ENCODE peak calls at places on chromosomes 2 and 18, in ten cellular contexts. One of them, this sample, is unnamed. For H3K27me3, the result is how much of the 10 kb centered on the place peaks cover.

GRCh38 chr2:62662131-62662530 is 43.4 kb upstream of the EHBP1 start:
- DNase-seq in CD8-positive, alpha-beta T cell: no peak
- DNase-seq in body of pancreas: no peak
- DNase-seq in uterus: no peak
- DNase-seq in right atrium auricular region: no peak
- DNase-seq in mammary epithelial cell: no peak
- DNase-seq in right cardiac atrium: no peak
- DNase-seq in ovary: no peak
- DNase-seq in adipocyte: no peak
- DNase-seq in tibial artery: no peak
- DNase-seq in this sample: no peak

GRCh38 chr2:197515798-197516761 is at the start of gene MOB4:
- DNase-seq in CD8-positive, alpha-beta T cell: peak
- DNase-seq in body of pancreas: peak
- DNase-seq in uterus: peak
- DNase-seq in right atrium auricular region: peak
- DNase-seq in mammary epithelial cell: peak
- DNase-seq in right cardiac atrium: peak
- DNase-seq in ovary: peak
- DNase-seq in adipocyte: peak
- DNase-seq in tibial artery: peak
- DNase-seq in this sample: peak

GRCh38 chr18:67043276-67043675 is 439.4 kb upstream of the CDH19 start:
- DNase-seq in CD8-positive, alpha-beta T cell: no peak
- DNase-seq in body of pancreas: no peak
- DNase-seq in uterus: no peak
- DNase-seq in right atrium auricular region: no peak
- DNase-seq in mammary epithelial cell: no peak
- DNase-seq in right cardiac atrium: no peak
- DNase-seq in ovary: no peak
- DNase-seq in adipocyte: no peak
- DNase-seq in tibial artery: no peak
- DNase-seq in this sample: no peak

GRCh38 chr2:2717406-2717805 is 386.3 kb upstream of the MYT1L start:
- DNase-seq in CD8-positive, alpha-beta T cell: no peak
- DNase-seq in body of pancreas: no peak
- DNase-seq in uterus: no peak
- DNase-seq in right atrium auricular region: no peak
- DNase-seq in mammary epithelial cell: no peak
- DNase-seq in right cardiac atrium: no peak
- DNase-seq in ovary: no peak
- DNase-seq in adipocyte: no peak
- DNase-seq in tibial artery: no peak
- DNase-seq in this sample: no peak

GRCh38 chr2:96134421-96134820 is 3.9 kb downstream of the ASTL start:
- DNase-seq in CD8-positive, alpha-beta T cell: no peak
- DNase-seq in body of pancreas: no peak
- DNase-seq in uterus: no peak
- DNase-seq in right atrium auricular region: no peak
- DNase-seq in mammary epithelial cell: no peak
- DNase-seq in right cardiac atrium: no peak
- DNase-seq in ovary: no peak
- DNase-seq in adipocyte: no peak
- DNase-seq in tibial artery: no peak
- DNase-seq in this sample: no peak

GRCh38 chr2:111106720-111107119 is 14.0 kb upstream of the BCL2L11 start:
- DNase-seq in CD8-positive, alpha-beta T cell: no peak
- DNase-seq in body of pancreas: no peak
- DNase-seq in uterus: no peak
- DNase-seq in right atrium auricular region: no peak
- DNase-seq in mammary epithelial cell: peak
- DNase-seq in right cardiac atrium: no peak
- DNase-seq in ovary: no peak
- DNase-seq in adipocyte: no peak
- DNase-seq in tibial artery: no peak
- DNase-seq in this sample: no peak

GRCh38 chr2:68057658-68058396 is 5.0 kb downstream of the C1D start:
- DNase-seq in CD8-positive, alpha-beta T cell: no peak
- DNase-seq in body of pancreas: no peak
- DNase-seq in uterus: no peak
- DNase-seq in right atrium auricular region: no peak
- DNase-seq in mammary epithelial cell: no peak
- DNase-seq in right cardiac atrium: no peak
- DNase-seq in ovary: no peak
- DNase-seq in adipocyte: no peak
- DNase-seq in tibial artery: no peak
- DNase-seq in this sample: no peak

GRCh38 chr2:120461092-120461491 is 115.2 kb downstream of the INHBB start:
- DNase-seq in CD8-positive, alpha-beta T cell: no peak
- DNase-seq in body of pancreas: peak
- DNase-seq in uterus: no peak
- DNase-seq in right atrium auricular region: no peak
- DNase-seq in mammary epithelial cell: no peak
- DNase-seq in right cardiac atrium: no peak
- DNase-seq in ovary: no peak
- DNase-seq in adipocyte: no peak
- DNase-seq in tibial artery: no peak
- DNase-seq in this sample: no peak

GRCh38 chr18:58221060-58221725 is 177.2 kb downstream of the NEDD4L start:
- DNase-seq in CD8-positive, alpha-beta T cell: no peak
- DNase-seq in body of pancreas: peak
- DNase-seq in uterus: no peak
- DNase-seq in right atrium auricular region: no peak
- DNase-seq in mammary epithelial cell: peak
- DNase-seq in right cardiac atrium: no peak
- DNase-seq in ovary: no peak
- DNase-seq in adipocyte: peak
- DNase-seq in tibial artery: no peak
- DNase-seq in this sample: no peak

GRCh38 chr2:176103634-176104337 is 3.3 kb upstream of the HOXD11 start:
- DNase-seq in CD8-positive, alpha-beta T cell: no peak
- DNase-seq in body of pancreas: no peak
- DNase-seq in uterus: peak
- DNase-seq in right atrium auricular region: no peak
- DNase-seq in mammary epithelial cell: no peak
- DNase-seq in right cardiac atrium: no peak
- DNase-seq in ovary: no peak
- DNase-seq in adipocyte: no peak
- DNase-seq in tibial artery: no peak
- DNase-seq in this sample: no peak

GRCh38 chr2:176105078-176105726 is 1.9 kb upstream of the HOXD11 start:
- DNase-seq in CD8-positive, alpha-beta T cell: no peak
- DNase-seq in body of pancreas: no peak
- DNase-seq in uterus: peak
- DNase-seq in right atrium auricular region: no peak
- DNase-seq in mammary epithelial cell: no peak
- DNase-seq in right cardiac atrium: no peak
- DNase-seq in ovary: no peak
- DNase-seq in adipocyte: no peak
- DNase-seq in tibial artery: no peak
- DNase-seq in this sample: no peak

GRCh38 chr2:176102309-176102866 is 2.8 kb downstream of the HOXD12 start:
- DNase-seq in CD8-positive, alpha-beta T cell: no peak
- DNase-seq in body of pancreas: no peak
- DNase-seq in uterus: no peak
- DNase-seq in right atrium auricular region: no peak
- DNase-seq in mammary epithelial cell: no peak
- DNase-seq in right cardiac atrium: no peak
- DNase-seq in ovary: no peak
- DNase-seq in adipocyte: no peak
- DNase-seq in tibial artery: no peak
- DNase-seq in this sample: no peak

GRCh38 chr2:176105727-176106635 is 1.1 kb upstream of the HOXD11 start:
- DNase-seq in CD8-positive, alpha-beta T cell: no peak
- DNase-seq in body of pancreas: no peak
- DNase-seq in uterus: peak
- DNase-seq in right atrium auricular region: no peak
- DNase-seq in mammary epithelial cell: no peak
- DNase-seq in right cardiac atrium: no peak
- DNase-seq in ovary: no peak
- DNase-seq in adipocyte: no peak
- DNase-seq in tibial artery: no peak
- DNase-seq in this sample: no peak

DNA sequence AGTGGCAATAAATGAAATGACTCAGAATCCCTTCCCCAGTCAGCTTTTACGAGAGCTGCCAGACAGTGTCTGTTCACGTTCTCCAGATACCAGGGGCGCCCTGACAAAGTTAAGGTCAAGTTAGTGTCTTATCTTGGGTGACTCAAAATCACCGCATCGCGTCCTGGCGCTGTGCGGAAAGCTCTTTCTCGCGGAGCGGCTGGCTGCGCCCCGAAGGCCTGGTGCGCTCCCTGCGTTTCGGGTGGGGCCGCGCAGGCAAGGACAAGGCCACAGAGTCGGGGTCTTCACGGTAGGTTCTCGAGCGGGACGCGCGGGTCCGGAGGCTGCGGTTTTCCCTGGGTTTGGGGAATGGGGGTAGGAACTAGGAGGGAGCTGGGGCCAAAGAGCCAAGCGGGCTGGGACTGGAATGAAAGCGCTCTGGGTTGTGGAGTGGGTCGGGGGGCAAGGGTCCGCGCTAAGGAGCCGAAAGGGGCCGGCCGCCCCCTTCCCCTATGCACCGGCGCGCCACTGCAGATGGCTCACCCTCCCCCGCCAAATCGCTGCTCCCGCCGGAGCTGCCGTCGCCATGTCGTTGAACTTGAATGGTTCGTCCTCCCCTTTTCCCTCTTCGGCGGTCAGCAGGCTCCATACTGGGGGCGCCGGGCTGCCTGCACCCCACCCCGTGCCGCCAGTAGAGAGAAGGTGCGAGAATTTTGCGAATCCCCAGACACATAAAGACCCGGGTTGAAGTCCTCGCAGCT is 2.6 kb upstream of the HOXD11 start:
- DNase-seq in CD8-positive, alpha-beta T cell: no peak
- DNase-seq in body of pancreas: no peak
- DNase-seq in uterus: peak
- DNase-seq in right atrium auricular region: no peak
- DNase-seq in mammary epithelial cell: no peak
- DNase-seq in right cardiac atrium: no peak
- DNase-seq in ovary: no peak
- DNase-seq in adipocyte: no peak
- DNase-seq in tibial artery: no peak
- DNase-seq in this sample: no peak
- H3K27me3 ChIP-seq in CD8-positive, alpha-beta T cell: half or more
- H3K27me3 ChIP-seq in body of pancreas: under half
- H3K27me3 ChIP-seq in uterus: under half
- H3K27me3 ChIP-seq in right atrium auricular region: half or more
- H3K27me3 ChIP-seq in mammary epithelial cell: half or more
- H3K27me3 ChIP-seq in right cardiac atrium: under half
- H3K27me3 ChIP-seq in ovary: under half
- H3K27me3 ChIP-seq in adipocyte: half or more
- H3K27me3 ChIP-seq in tibial artery: under half
- H3K27me3 ChIP-seq in this sample: under half

GRCh38 chr2:242046184-242046826 is 176.8 kb downstream of the RTP5 start:
- DNase-seq in CD8-positive, alpha-beta T cell: no peak
- DNase-seq in body of pancreas: no peak
- DNase-seq in uterus: no peak
- DNase-seq in right atrium auricular region: no peak
- DNase-seq in mammary epithelial cell: no peak
- DNase-seq in right cardiac atrium: no peak
- DNase-seq in ovary: no peak
- DNase-seq in adipocyte: peak
- DNase-seq in tibial artery: no peak
- DNase-seq in this sample: no peak
- H3K27me3 ChIP-seq in CD8-positive, alpha-beta T cell: under half
- H3K27me3 ChIP-seq in body of pancreas: under half
- H3K27me3 ChIP-seq in uterus: under half
- H3K27me3 ChIP-seq in right atrium auricular region: under half
- H3K27me3 ChIP-seq in mammary epithelial cell: under half
- H3K27me3 ChIP-seq in right cardiac atrium: under half
- H3K27me3 ChIP-seq in ovary: under half
- H3K27me3 ChIP-seq in adipocyte: half or more
- H3K27me3 ChIP-seq in tibial artery: under half
- H3K27me3 ChIP-seq in this sample: under half

DNA sequence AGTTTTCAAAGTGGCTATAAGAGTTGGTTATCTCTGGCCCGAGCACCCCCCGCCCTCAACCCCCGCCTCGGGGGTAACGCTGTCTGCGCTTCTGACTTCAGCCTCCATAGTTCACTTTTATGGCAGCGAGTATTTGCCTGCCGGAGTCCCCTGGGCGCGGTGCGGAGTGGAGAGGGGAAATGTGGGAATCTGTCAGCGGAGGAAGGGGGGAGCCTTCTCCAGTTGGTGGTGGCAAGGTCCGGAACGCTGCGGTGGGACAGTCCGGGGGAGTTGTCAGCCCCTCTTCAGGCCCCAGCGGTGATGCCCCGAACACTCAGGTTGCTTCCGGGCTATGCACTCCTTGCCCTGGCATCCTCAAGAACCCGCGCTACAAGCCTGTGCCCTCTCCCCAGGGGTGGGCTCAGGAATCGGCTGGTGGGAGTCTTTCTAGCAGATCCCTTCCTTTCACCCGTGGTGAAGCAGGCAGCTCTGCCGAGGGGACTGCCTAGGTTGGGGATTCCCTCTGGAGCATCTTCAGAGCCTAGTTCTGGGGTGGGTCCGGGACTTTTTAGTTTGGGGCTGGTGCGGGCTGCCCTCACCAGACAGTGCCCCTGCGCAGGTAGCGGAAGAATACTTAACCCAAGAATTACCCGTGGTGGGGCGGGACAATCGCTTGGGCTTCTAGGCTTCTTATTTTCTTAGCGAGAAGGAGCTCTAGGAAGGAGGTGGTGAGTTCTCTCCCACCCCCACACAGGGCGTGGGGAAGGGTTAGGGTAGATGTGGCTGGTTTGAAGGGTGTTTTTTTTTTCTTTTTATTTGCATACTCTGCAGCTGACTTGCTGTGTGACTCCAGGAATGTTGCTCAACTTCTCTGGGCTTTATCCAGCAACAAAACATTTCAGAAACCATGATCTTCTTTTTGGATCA is 1.6 kb downstream of the ATOH8 start:
- DNase-seq in CD8-positive, alpha-beta T cell: no peak
- DNase-seq in body of pancreas: no peak
- DNase-seq in uterus: no peak
- DNase-seq in right atrium auricular region: no peak
- DNase-seq in mammary epithelial cell: no peak
- DNase-seq in right cardiac atrium: peak
- DNase-seq in ovary: no peak
- DNase-seq in adipocyte: peak
- DNase-seq in tibial artery: peak
- DNase-seq in this sample: no peak
- H3K27me3 ChIP-seq in CD8-positive, alpha-beta T cell: under half
- H3K27me3 ChIP-seq in body of pancreas: under half
- H3K27me3 ChIP-seq in uterus: under half
- H3K27me3 ChIP-seq in right atrium auricular region: under half
- H3K27me3 ChIP-seq in mammary epithelial cell: under half
- H3K27me3 ChIP-seq in right cardiac atrium: under half
- H3K27me3 ChIP-seq in ovary: under half
- H3K27me3 ChIP-seq in adipocyte: under half
- H3K27me3 ChIP-seq in tibial artery: under half
- H3K27me3 ChIP-seq in this sample: under half

DNA sequence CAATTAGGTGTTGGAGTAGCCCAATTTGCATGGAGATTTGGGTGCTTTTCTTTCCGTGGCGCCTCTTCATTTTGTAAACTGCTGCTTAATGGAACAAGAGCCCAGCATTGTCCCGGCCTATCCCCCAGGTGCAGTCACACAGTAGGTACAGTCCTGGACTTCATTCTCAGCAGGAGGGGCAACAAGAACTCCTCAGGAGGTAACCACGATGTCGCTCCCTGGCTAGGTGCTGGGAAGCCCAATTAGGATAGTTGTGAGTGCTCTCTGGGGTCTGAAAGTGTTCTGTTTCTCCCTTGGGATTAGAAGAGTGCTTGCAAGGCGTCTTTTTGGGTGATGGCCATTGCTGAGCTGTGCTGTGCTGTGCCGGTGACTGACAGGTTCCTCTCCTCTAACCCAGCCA is 53.8 kb downstream of the CABLES1 start:
- DNase-seq in CD8-positive, alpha-beta T cell: no peak
- DNase-seq in body of pancreas: no peak
- DNase-seq in uterus: no peak
- DNase-seq in right atrium auricular region: no peak
- DNase-seq in mammary epithelial cell: no peak
- DNase-seq in right cardiac atrium: no peak
- DNase-seq in ovary: no peak
- DNase-seq in adipocyte: no peak
- DNase-seq in tibial artery: no peak
- DNase-seq in this sample: no peak
- H3K27me3 ChIP-seq in CD8-positive, alpha-beta T cell: under half
- H3K27me3 ChIP-seq in body of pancreas: under half
- H3K27me3 ChIP-seq in uterus: under half
- H3K27me3 ChIP-seq in right atrium auricular region: under half
- H3K27me3 ChIP-seq in mammary epithelial cell: under half
- H3K27me3 ChIP-seq in right cardiac atrium: under half
- H3K27me3 ChIP-seq in ovary: under half
- H3K27me3 ChIP-seq in adipocyte: under half
- H3K27me3 ChIP-seq in tibial artery: under half
- H3K27me3 ChIP-seq in this sample: under half